ENCODE peak calls at places on chromosome 1, in five cellular contexts. W is SK-N-DZ; N is naive thymus-derived CD8-positive, alpha-beta T cell; Q is substantia nigra; K is heart right ventricle. M is an unnamed sample.

GRCh38 chr1:110004583-110004982 is 20.0 kb downstream of the AHCYL1 start:
- DNase-seq in W (no peak), N (no peak), Q (no peak), K (no peak), M (no peak)

GRCh38 chr1:243294723-243295121 is 38.9 kb downstream of the SDCCAG8 start:
- DNase-seq in W (no peak), N (no peak), Q (no peak), K (no peak), M (no peak)

GRCh38 chr1:12087797-12088314 is 24.8 kb downstream of the TNFRSF8 start:
- DNase-seq in W (no peak), N (peak; percentile 21), Q (no peak), K (no peak), M (no peak)

GRCh38 chr1:89464008-89464407 is 60.6 kb upstream of the LRRC8B start:
- DNase-seq in W (no peak), N (peak; percentile 17), Q (no peak), K (no peak), M (no peak)

GRCh38 chr1:71490432-71490831 is 409.6 kb upstream of the ZRANB2 start:
- DNase-seq in W (no peak), N (no peak), Q (no peak), K (no peak), M (no peak)

GRCh38 chr1:88697503-88697902 is 13.4 kb downstream of the PKN2 start:
- DNase-seq in W (no peak), N (no peak), Q (no peak), K (no peak), M (no peak)

GRCh38 chr1:87134061-87134460 is 194.6 kb upstream of the LMO4 start:
- DNase-seq in W (no peak), N (no peak), Q (peak; percentile 28), K (no peak), M (no peak)

GRCh38 chr1:114314098-114314497 is 160.4 kb upstream of the SYT6 start:
- DNase-seq in W (no peak), N (no peak), Q (no peak), K (no peak), M (no peak)

GRCh38 chr1:58572691-58573090 is 4.4 kb downstream of the TACSTD2 start:
- DNase-seq in W (no peak), N (no peak), Q (no peak), K (no peak), M (no peak)

GRCh38 chr1:207458409-207458808 is 4.3 kb downstream of the CR2 start:
- DNase-seq in W (no peak), N (no peak), Q (no peak), K (no peak), M (no peak)

GRCh38 chr1:244163861-244164562 is 112.9 kb downstream of the ZBTB18 start:
- DNase-seq in W (no peak), N (no peak), Q (no peak), K (peak; percentile 41), M (peak; percentile 33)

GRCh38 chr1:87410771-87411170 is 82.1 kb downstream of the LMO4 start:
- DNase-seq in W (no peak), N (no peak), Q (peak; percentile 57), K (no peak), M (peak; percentile 53)

GRCh38 chr1:244362481-244362880 is 89.2 kb downstream of the ADSS2 start:
- DNase-seq in W (no peak), N (no peak), Q (no peak), K (no peak), M (no peak)

GRCh38 chr1:239815074-239815473 is 276.6 kb upstream of the FMN2 start:
- DNase-seq in W (no peak), N (no peak), Q (no peak), K (no peak), M (no peak)

GRCh38 chr1:180911640-180912161 is 996 bp upstream of the KIAA1614 start:
- DNase-seq in W (peak; percentile 56), N (no peak), Q (no peak), K (no peak), M (no peak)

GRCh38 chr1:119080586-119080985 is 59.9 kb downstream of the WARS2 start:
- DNase-seq in W (no peak), N (no peak), Q (no peak), K (no peak), M (no peak)